ENCODE peak calls at places on chromosomes 11 and 22, in six cellular contexts. R is AG09309, S is LoVo, G is tibial nerve, L is GM20000, J is non-pigmented ciliary epithelial cell. X is an unnamed sample.

GRCh38 chr11:96622026-96622634 is 232.3 kb downstream of the JRKL start:
- DNase-seq in R (no peak), S (no peak), G (no peak), L (no peak), J (no peak), X (no peak)

GRCh38 chr11:78202733-78203167 is 14.0 kb downstream of the USP35 start:
- DNase-seq in R (no peak), S (no peak), G (no peak), L (no peak), J (no peak), X (no peak)

GRCh38 chr11:76151561-76152085 is 54.7 kb downstream of the WNT11 start:
- DNase-seq in R (no peak), S (no peak), G (no peak), L (no peak), J (no peak), X (no peak)

GRCh38 chr22:19984201-19984753 is 32.3 kb downstream of the ARVCF start:
- DNase-seq in R (peak), S (peak), G (no peak), L (no peak), J (no peak), X (no peak)

GRCh38 chr11:39668640-39669039 is 1790.8 kb downstream of the LRRC4C start:
- DNase-seq in R (no peak), S (no peak), G (no peak), L (no peak), J (no peak), X (no peak)

GRCh38 chr11:86210898-86211297 is 33.7 kb upstream of the EED start:
- DNase-seq in R (no peak), S (no peak), G (no peak), L (no peak), J (no peak), X (no peak)

GRCh38 chr11:58061813-58062212 is 31.1 kb downstream of the OR6Q1 start:
- DNase-seq in R (peak), S (no peak), G (no peak), L (no peak), J (no peak), X (peak)

GRCh38 chr11:75208444-75208843 is 32.1 kb upstream of the TPBGL start:
- DNase-seq in R (no peak), S (no peak), G (no peak), L (no peak), J (no peak), X (no peak)

GRCh38 chr22:37781434-37782059 is 26.2 kb upstream of the GCAT start:
- DNase-seq in R (no peak), S (no peak), G (no peak), L (no peak), J (no peak), X (no peak)

GRCh38 chr11:43549624-43550023 is 130.9 kb upstream of the HSD17B12 start:
- DNase-seq in R (no peak), S (no peak), G (no peak), L (no peak), J (no peak), X (no peak)